ENCODE peak calls at places on chromosomes 2 and 18, in four cellular contexts. I is A549, U is H1, K is HepG2. J is an unnamed sample.
A peak's percentile ranks its signal among the peaks of the same experiment; 100 is the strongest.

GRCh38 chr2:72007402-72007801 is 140.3 kb downstream of the CYP26B1 start:
- DNase-seq in I (no peak), U (peak; percentile 33), K (no peak), J (no peak)

GRCh38 chr2:195498176-195498575 is 158.8 kb upstream of the SLC39A10 start:
- DNase-seq in I (no peak), U (no peak), K (peak; percentile 50), J (no peak)

GRCh38 chr2:181120625-181121024 is 140.2 kb downstream of the UBE2E3 start:
- DNase-seq in I (no peak), U (no peak), K (no peak), J (no peak)

GRCh38 chr18:36850527-36851201 is 21.7 kb downstream of the KIAA1328 start:
- DNase-seq in I (no peak), U (no peak), K (peak; percentile 13), J (no peak)

GRCh38 chr2:85156141-85156540 is 22.9 kb downstream of the TCF7L1 start:
- DNase-seq in I (no peak), U (no peak), K (no peak), J (no peak)

GRCh38 chr2:199148076-199148845 is 309.5 kb downstream of the SATB2 start:
- DNase-seq in I (no peak), U (no peak), K (no peak), J (no peak)

GRCh38 chr2:189178726-189179606 is 595 bp downstream of the COL5A2 start:
- DNase-seq in I (peak; percentile 25), U (no peak), K (no peak), J (no peak)

GRCh38 chr2:191927991-191928390 is 81.1 kb upstream of the CAVIN2 start:
- DNase-seq in I (no peak), U (no peak), K (no peak), J (no peak)

GRCh38 chr2:36369163-36369562 is 13.6 kb downstream of the CRIM1 start:
- DNase-seq in I (no peak), U (no peak), K (no peak), J (no peak)

GRCh38 chr2:152534460-152535131 is 182.7 kb downstream of the PRPF40A start:
- DNase-seq in I (no peak), U (no peak), K (no peak), J (no peak)

GRCh38 chr2:98385050-98385699 is 38.9 kb downstream of the CNGA3 start:
- DNase-seq in I (peak; percentile 78), U (peak; percentile 89), K (peak; percentile 79), J (peak; percentile 11)

GRCh38 chr2:236629961-236630872 is 60.6 kb downstream of the ACKR3 start:
- DNase-seq in I (no peak), U (no peak), K (no peak), J (no peak)

GRCh38 chr2:203022751-203023150 is 8.1 kb downstream of the NBEAL1 start:
- DNase-seq in I (no peak), U (no peak), K (no peak), J (no peak)

GRCh38 chr2:10378189-10378588 is 69.9 kb downstream of the ODC1 start:
- DNase-seq in I (no peak), U (no peak), K (no peak), J (peak; percentile 53)

GRCh38 chr18:2169656-2170055 is 401.6 kb downstream of the METTL4 start:
- DNase-seq in I (no peak), U (no peak), K (no peak), J (no peak)

GRCh38 chr18:79392226-79392625 is 3.5 kb upstream of the NFATC1 start:
- DNase-seq in I (no peak), U (no peak), K (no peak), J (no peak)

GRCh38 chr2:26729311-26729710 is 34.8 kb upstream of the SLC35F6 start:
- DNase-seq in I (no peak), U (no peak), K (no peak), J (no peak)

GRCh38 chr2:190717764-190718651 is 69.1 kb downstream of the NAB1 start:
- DNase-seq in I (no peak), U (no peak), K (no peak), J (no peak)

GRCh38 chr2:97728091-97728596 is 14.8 kb downstream of the ZAP70 start:
- DNase-seq in I (no peak), U (no peak), K (no peak), J (no peak)

DNA sequence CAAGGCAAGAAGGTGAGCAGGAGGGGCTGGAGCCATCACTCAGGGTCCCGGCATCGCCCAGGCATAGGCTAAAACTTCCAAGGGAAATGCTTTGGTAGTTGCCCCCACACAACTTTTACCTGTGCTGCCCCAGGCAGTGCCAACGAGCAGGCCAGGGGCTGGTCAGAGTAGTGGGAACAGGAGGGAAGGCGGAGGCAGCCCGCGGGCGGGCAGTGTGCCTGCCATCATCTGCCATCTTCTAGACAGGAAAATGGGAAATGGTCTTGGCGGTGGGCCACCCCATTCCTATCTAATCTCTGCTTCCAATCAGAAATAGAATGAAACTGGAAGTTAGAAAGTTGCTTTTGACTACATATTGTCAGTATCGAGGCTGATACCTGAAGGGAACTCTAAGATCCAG is 26.0 kb upstream of the LYPD6B start:
- DNase-seq in I (no peak), U (no peak), K (no peak), J (no peak)
- TF ChIP-seq CHD2 in I (no peak), U (no peak), K (no peak), J (no peak)

DNA sequence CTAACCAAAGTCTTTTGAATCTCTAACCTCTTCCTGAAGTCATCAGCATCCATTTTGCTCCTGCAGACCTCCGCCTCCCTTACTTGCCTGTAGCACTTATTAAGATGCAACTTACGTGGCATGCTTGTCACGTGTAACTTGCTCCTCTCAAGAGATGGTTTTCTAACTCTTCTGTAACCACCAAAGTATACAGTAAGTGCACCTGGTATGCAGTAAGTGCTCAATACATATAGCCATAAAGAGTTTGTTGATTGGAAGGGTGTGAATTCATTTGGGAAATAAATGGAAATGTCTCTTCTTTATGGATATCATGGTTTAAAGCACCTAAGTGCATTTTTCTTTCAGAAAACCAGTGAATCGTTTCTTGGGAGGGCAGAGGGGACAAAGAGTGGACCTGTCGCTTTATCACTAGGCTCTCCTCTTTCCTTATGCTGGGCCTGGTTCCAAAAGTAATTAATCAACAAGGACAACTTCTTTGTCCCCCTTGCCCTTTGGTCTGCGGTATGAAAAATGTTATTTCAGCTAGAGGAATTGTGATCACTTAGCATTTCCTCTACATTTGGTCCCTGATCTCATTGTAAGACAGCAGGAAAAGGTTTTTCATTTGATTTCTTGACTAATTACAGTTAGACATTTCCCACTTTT is 370.0 kb upstream of the SPRED2 start:
- DNase-seq in I (no peak), U (no peak), K (no peak), J (no peak)
- TF ChIP-seq CHD2 in I (no peak), U (no peak), K (no peak), J (no peak)

GRCh38 chr2:42801388-42801787 is 9.0 kb upstream of the HAAO start:
- DNase-seq in I (no peak), U (no peak), K (no peak), J (no peak)
- TF ChIP-seq CHD2 in I (no peak), U (no peak), K (no peak), J (no peak)

GRCh38 chr2:67604360-67604759 is 207.2 kb downstream of the ETAA1 start:
- DNase-seq in I (no peak), U (no peak), K (no peak), J (no peak)

GRCh38 chr2:67600472-67600871 is 203.3 kb downstream of the ETAA1 start:
- DNase-seq in I (no peak), U (peak; percentile 77), K (no peak), J (no peak)

GRCh38 chr2:67599561-67599960 is 202.4 kb downstream of the ETAA1 start:
- DNase-seq in I (no peak), U (no peak), K (no peak), J (no peak)

GRCh38 chr2:67596871-67597270 is 199.7 kb downstream of the ETAA1 start:
- DNase-seq in I (no peak), U (no peak), K (no peak), J (no peak)

GRCh38 chr2:67600946-67601345 is 203.8 kb downstream of the ETAA1 start:
- DNase-seq in I (no peak), U (no peak), K (no peak), J (no peak)
- TF ChIP-seq CHD2 in I (no peak), U (no peak), K (no peak), J (no peak)

GRCh38 chr2:30382995-30383394 is 64.1 kb upstream of the LCLAT1 start:
- DNase-seq in I (no peak), U (no peak), K (no peak), J (no peak)
- TF ChIP-seq CHD2 in I (no peak), U (no peak), K (no peak), J (no peak)

GRCh38 chr2:16899958-16900357 is 234.3 kb upstream of the CYRIA start:
- DNase-seq in I (no peak), U (no peak), K (no peak), J (no peak)

GRCh38 chr2:16900405-16901025 is 234.9 kb upstream of the CYRIA start:
- DNase-seq in I (no peak), U (peak; percentile 63), K (peak; percentile 55), J (no peak)
- TF ChIP-seq CHD2 in I (no peak), U (no peak), K (no peak), J (no peak)

GRCh38 chr2:206275274-206276160 is 1.1 kb downstream of the ZDBF2 start:
- DNase-seq in I (no peak), U (no peak), K (no peak), J (peak; percentile 55)
- TF ChIP-seq CHD2 in I (no peak), U (no peak), K (no peak), J (no peak)

GRCh38 chr2:125405816-125406215 is 1250.1 kb upstream of the GYPC start:
- DNase-seq in I (peak; percentile 8), U (no peak), K (peak; percentile 9), J (no peak)
- TF ChIP-seq CHD2 in I (no peak), U (no peak), K (no peak), J (no peak)

J was measured in GM12878.